ENCODE peak calls at places on chromosomes 3 and 15, in seven cellular contexts. One of them, this sample, is unnamed. For H3K4me1, the result is how much of the 10 kb centered on the place peaks cover.

GRCh38 chr3:21894459-21895083 is 143.6 kb upstream of the ZNF385D start:
- DNase-seq in stomach: no peak
- DNase-seq in GM23338: peak
- DNase-seq in prostate gland: no peak
- DNase-seq in upper lobe of left lung: no peak
- DNase-seq in sigmoid colon: no peak
- DNase-seq in transverse colon: no peak
- DNase-seq in this sample: peak

GRCh38 chr15:27412413-27412812 is 441.4 kb downstream of the GABRG3 start:
- DNase-seq in prostate gland: no peak
- DNase-seq in upper lobe of left lung: no peak
- DNase-seq in GM23338: peak
- DNase-seq in stomach: no peak
- DNase-seq in transverse colon: no peak
- DNase-seq in sigmoid colon: no peak
- DNase-seq in this sample: no peak

GRCh38 chr3:59273976-59274375 is 224.2 kb upstream of the CFAP20DC start:
- DNase-seq in transverse colon: no peak
- DNase-seq in GM23338: no peak
- DNase-seq in sigmoid colon: no peak
- DNase-seq in stomach: no peak
- DNase-seq in upper lobe of left lung: no peak
- DNase-seq in prostate gland: no peak
- DNase-seq in this sample: no peak

GRCh38 chr3:158091526-158091925 is 14.7 kb downstream of the SHOX2 start:
- DNase-seq in sigmoid colon: no peak
- DNase-seq in prostate gland: no peak
- DNase-seq in upper lobe of left lung: no peak
- DNase-seq in GM23338: peak
- DNase-seq in stomach: no peak
- DNase-seq in transverse colon: no peak
- DNase-seq in this sample: peak

GRCh38 chr3:50157821-50158556 is 2.9 kb downstream of the SEMA3F start:
- DNase-seq in transverse colon: no peak
- DNase-seq in sigmoid colon: no peak
- DNase-seq in upper lobe of left lung: no peak
- DNase-seq in GM23338: no peak
- DNase-seq in stomach: no peak
- DNase-seq in prostate gland: peak
- DNase-seq in this sample: peak

GRCh38 chr3:196971094-196971698 is 2.6 kb upstream of the PIGZ start:
- DNase-seq in transverse colon: no peak
- DNase-seq in sigmoid colon: no peak
- DNase-seq in upper lobe of left lung: no peak
- DNase-seq in GM23338: no peak
- DNase-seq in prostate gland: no peak
- DNase-seq in stomach: no peak
- DNase-seq in this sample: no peak

GRCh38 chr3:181369637-181370036 is 342.1 kb upstream of the SOX2 start:
- DNase-seq in GM23338: no peak
- DNase-seq in stomach: no peak
- DNase-seq in sigmoid colon: no peak
- DNase-seq in upper lobe of left lung: no peak
- DNase-seq in prostate gland: no peak
- DNase-seq in transverse colon: no peak
- DNase-seq in this sample: no peak

GRCh38 chr3:176578316-176578715 is 619.0 kb downstream of the TBL1XR1 start:
- DNase-seq in prostate gland: no peak
- DNase-seq in upper lobe of left lung: no peak
- DNase-seq in transverse colon: no peak
- DNase-seq in sigmoid colon: no peak
- DNase-seq in GM23338: no peak
- DNase-seq in stomach: no peak
- DNase-seq in this sample: no peak

GRCh38 chr15:57312323-57313133 is 63.8 kb upstream of the CGNL1 start:
- DNase-seq in upper lobe of left lung: no peak
- DNase-seq in GM23338: no peak
- DNase-seq in stomach: peak
- DNase-seq in transverse colon: peak
- DNase-seq in sigmoid colon: peak
- DNase-seq in prostate gland: no peak
- DNase-seq in this sample: no peak

GRCh38 chr3:50150863-50151686 is 4.0 kb upstream of the SEMA3F start:
- DNase-seq in GM23338: peak
- DNase-seq in sigmoid colon: no peak
- DNase-seq in transverse colon: no peak
- DNase-seq in prostate gland: peak
- DNase-seq in stomach: peak
- DNase-seq in upper lobe of left lung: no peak
- DNase-seq in this sample: no peak

GRCh38 chr15:93017521-93017920 is 71.5 kb downstream of the RGMA start:
- DNase-seq in upper lobe of left lung: no peak
- DNase-seq in stomach: no peak
- DNase-seq in prostate gland: no peak
- DNase-seq in transverse colon: no peak
- DNase-seq in sigmoid colon: no peak
- DNase-seq in GM23338: no peak
- DNase-seq in this sample: no peak

GRCh38 chr3:69088033-69088432 is 3.3 kb downstream of the ARL6IP5 start:
- DNase-seq in stomach: no peak
- DNase-seq in upper lobe of left lung: no peak
- DNase-seq in prostate gland: no peak
- DNase-seq in sigmoid colon: no peak
- DNase-seq in transverse colon: no peak
- DNase-seq in GM23338: no peak
- DNase-seq in this sample: peak

GRCh38 chr3:190504354-190505125 is 9.3 kb upstream of the IL1RAP start:
- DNase-seq in prostate gland: no peak
- DNase-seq in transverse colon: no peak
- DNase-seq in sigmoid colon: no peak
- DNase-seq in upper lobe of left lung: no peak
- DNase-seq in GM23338: peak
- DNase-seq in stomach: no peak
- DNase-seq in this sample: peak

GRCh38 chr15:60620707-60621106 is 141.8 kb upstream of the ICE2 start:
- DNase-seq in stomach: no peak
- DNase-seq in upper lobe of left lung: no peak
- DNase-seq in transverse colon: peak
- DNase-seq in GM23338: peak
- DNase-seq in sigmoid colon: peak
- DNase-seq in prostate gland: peak
- DNase-seq in this sample: no peak
- TF ChIP-seq POLR2AphosphoS5 in stomach: no peak
- TF ChIP-seq POLR2AphosphoS5 in upper lobe of left lung: no peak
- TF ChIP-seq POLR2AphosphoS5 in transverse colon: no peak
- TF ChIP-seq POLR2AphosphoS5 in GM23338: no peak
- TF ChIP-seq POLR2AphosphoS5 in sigmoid colon: no peak
- TF ChIP-seq POLR2AphosphoS5 in prostate gland: peak
- TF ChIP-seq POLR2AphosphoS5 in this sample: no peak

GRCh38 chr3:124883191-124883747 is 3.9 kb downstream of the ITGB5 start:
- DNase-seq in upper lobe of left lung: no peak
- DNase-seq in GM23338: peak
- DNase-seq in sigmoid colon: no peak
- DNase-seq in transverse colon: no peak
- DNase-seq in stomach: no peak
- DNase-seq in prostate gland: no peak
- DNase-seq in this sample: no peak

GRCh38 chr3:124881976-124882697 is 5.0 kb downstream of the ITGB5 start:
- DNase-seq in GM23338: no peak
- DNase-seq in transverse colon: no peak
- DNase-seq in sigmoid colon: peak
- DNase-seq in stomach: no peak
- DNase-seq in prostate gland: no peak
- DNase-seq in upper lobe of left lung: no peak
- DNase-seq in this sample: no peak

GRCh38 chr3:124883766-124884473 is 3.2 kb downstream of the ITGB5 start:
- DNase-seq in stomach: no peak
- DNase-seq in upper lobe of left lung: no peak
- DNase-seq in GM23338: no peak
- DNase-seq in sigmoid colon: peak
- DNase-seq in transverse colon: no peak
- DNase-seq in prostate gland: no peak
- DNase-seq in this sample: no peak

GRCh38 chr3:124885466-124886167 is 1.5 kb downstream of the ITGB5 start:
- DNase-seq in transverse colon: no peak
- DNase-seq in GM23338: peak
- DNase-seq in upper lobe of left lung: no peak
- DNase-seq in prostate gland: no peak
- DNase-seq in sigmoid colon: peak
- DNase-seq in stomach: no peak
- DNase-seq in this sample: peak

GRCh38 chr3:124882749-124883148 is 4.4 kb downstream of the ITGB5 start:
- DNase-seq in stomach: no peak
- DNase-seq in sigmoid colon: peak
- DNase-seq in upper lobe of left lung: no peak
- DNase-seq in transverse colon: no peak
- DNase-seq in GM23338: peak
- DNase-seq in prostate gland: no peak
- DNase-seq in this sample: no peak
- H3K4me1 ChIP-seq in stomach: under half
- H3K4me1 ChIP-seq in sigmoid colon: half or more
- H3K4me1 ChIP-seq in upper lobe of left lung: under half
- H3K4me1 ChIP-seq in transverse colon: under half
- H3K4me1 ChIP-seq in GM23338: half or more
- H3K4me1 ChIP-seq in prostate gland: under half
- H3K4me1 ChIP-seq in this sample: under half

GRCh38 chr3:20037255-20037996 is 2.8 kb upstream of the KAT2B start:
- DNase-seq in upper lobe of left lung: no peak
- DNase-seq in stomach: no peak
- DNase-seq in GM23338: no peak
- DNase-seq in prostate gland: no peak
- DNase-seq in sigmoid colon: no peak
- DNase-seq in transverse colon: no peak
- DNase-seq in this sample: no peak

GRCh38 chr3:20039765-20040475 is at the start of gene KAT2B:
- DNase-seq in upper lobe of left lung: peak
- DNase-seq in GM23338: peak
- DNase-seq in transverse colon: peak
- DNase-seq in sigmoid colon: peak
- DNase-seq in stomach: peak
- DNase-seq in prostate gland: peak
- DNase-seq in this sample: peak

GRCh38 chr3:20040476-20041196 is 390 bp downstream of the KAT2B start:
- DNase-seq in transverse colon: peak
- DNase-seq in sigmoid colon: peak
- DNase-seq in GM23338: peak
- DNase-seq in upper lobe of left lung: peak
- DNase-seq in stomach: peak
- DNase-seq in prostate gland: peak
- DNase-seq in this sample: peak

GRCh38 chr3:20039082-20039764 is 1.0 kb upstream of the KAT2B start:
- DNase-seq in GM23338: no peak
- DNase-seq in prostate gland: no peak
- DNase-seq in sigmoid colon: no peak
- DNase-seq in stomach: no peak
- DNase-seq in transverse colon: no peak
- DNase-seq in upper lobe of left lung: no peak
- DNase-seq in this sample: peak

DNA sequence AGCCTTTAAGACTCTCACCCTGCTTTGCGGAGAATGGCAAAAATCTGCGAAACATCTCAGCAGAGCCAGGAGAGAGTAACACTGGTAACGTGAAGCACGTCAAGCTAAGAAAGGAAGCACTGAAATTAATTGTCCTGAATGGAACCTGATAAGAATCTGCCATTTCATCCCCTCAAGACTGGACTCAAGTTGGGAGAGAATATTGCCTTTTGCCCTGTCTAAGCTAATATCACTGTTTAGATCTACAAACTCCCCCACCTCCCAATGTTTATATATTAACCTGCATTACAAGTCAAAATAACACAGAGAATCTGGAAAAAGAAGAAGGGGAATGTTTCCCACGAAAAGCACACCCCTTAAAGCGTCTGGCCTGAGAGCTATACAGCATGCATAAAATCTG is 1.6 kb upstream of the KAT2B start:
- DNase-seq in upper lobe of left lung: no peak
- DNase-seq in sigmoid colon: no peak
- DNase-seq in stomach: no peak
- DNase-seq in GM23338: no peak
- DNase-seq in prostate gland: no peak
- DNase-seq in transverse colon: no peak
- DNase-seq in this sample: peak
- H3K27ac ChIP-seq in upper lobe of left lung: peak
- H3K27ac ChIP-seq in sigmoid colon: peak
- H3K27ac ChIP-seq in stomach: no peak
- H3K27ac ChIP-seq in GM23338: no peak
- H3K27ac ChIP-seq in prostate gland: peak
- H3K27ac ChIP-seq in transverse colon: peak
- H3K27ac ChIP-seq in this sample: no peak

GRCh38 chr3:14256046-14256445 is 77.4 kb downstream of the LSM3 start:
- DNase-seq in upper lobe of left lung: no peak
- DNase-seq in prostate gland: no peak
- DNase-seq in GM23338: no peak
- DNase-seq in stomach: no peak
- DNase-seq in transverse colon: no peak
- DNase-seq in sigmoid colon: no peak
- DNase-seq in this sample: no peak

GRCh38 chr3:14254812-14255702 is 76.4 kb downstream of the LSM3 start:
- DNase-seq in GM23338: no peak
- DNase-seq in upper lobe of left lung: no peak
- DNase-seq in transverse colon: no peak
- DNase-seq in prostate gland: no peak
- DNase-seq in stomach: no peak
- DNase-seq in sigmoid colon: no peak
- DNase-seq in this sample: no peak

GRCh38 chr3:14253983-14254382 is 75.4 kb downstream of the LSM3 start:
- DNase-seq in sigmoid colon: no peak
- DNase-seq in prostate gland: no peak
- DNase-seq in GM23338: no peak
- DNase-seq in transverse colon: no peak
- DNase-seq in stomach: no peak
- DNase-seq in upper lobe of left lung: no peak
- DNase-seq in this sample: no peak

GRCh38 chr3:14258906-14259904 is 80.6 kb downstream of the LSM3 start:
- DNase-seq in upper lobe of left lung: no peak
- DNase-seq in transverse colon: no peak
- DNase-seq in stomach: no peak
- DNase-seq in sigmoid colon: no peak
- DNase-seq in GM23338: no peak
- DNase-seq in prostate gland: no peak
- DNase-seq in this sample: no peak

DNA sequence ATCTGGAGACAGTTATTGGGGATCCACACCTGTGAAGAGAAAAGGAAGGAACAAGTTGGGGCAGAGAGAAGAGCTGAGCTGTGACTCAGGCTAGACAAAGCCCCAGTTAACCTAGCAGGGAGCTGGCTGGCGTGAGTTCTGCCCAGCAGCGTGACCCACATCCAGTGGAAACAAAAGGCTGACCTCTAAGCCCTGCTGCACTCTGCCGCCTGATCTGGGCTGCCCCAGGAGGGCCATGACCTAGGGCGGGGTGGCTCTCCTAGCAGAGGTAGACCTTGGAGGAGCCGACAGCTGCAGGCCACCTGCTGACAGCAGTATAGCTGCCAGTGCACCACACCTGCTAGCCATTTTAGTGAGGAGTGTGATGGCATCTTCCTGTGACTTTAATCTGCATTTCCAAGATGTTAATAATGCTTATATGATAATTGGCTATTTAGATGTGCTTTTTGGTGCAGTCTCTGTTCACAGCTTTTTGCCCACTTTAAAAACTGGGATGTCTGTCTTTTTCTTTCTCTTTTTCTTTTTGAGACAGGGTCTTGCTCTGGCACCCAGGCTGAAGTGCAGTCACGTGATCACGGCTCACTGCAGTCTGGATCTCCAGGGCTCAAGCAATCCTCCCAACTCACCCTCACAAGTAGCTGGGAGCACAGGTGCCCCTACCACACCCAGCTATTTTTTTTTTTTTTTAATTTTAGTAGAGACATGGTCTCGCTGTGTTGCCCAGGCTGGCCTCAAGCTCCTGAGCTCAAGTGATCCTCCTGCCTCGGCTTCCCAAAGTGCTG is 78.1 kb downstream of the LSM3 start:
- DNase-seq in sigmoid colon: no peak
- DNase-seq in upper lobe of left lung: no peak
- DNase-seq in prostate gland: no peak
- DNase-seq in stomach: peak
- DNase-seq in GM23338: peak
- DNase-seq in transverse colon: peak
- DNase-seq in this sample: no peak
- TF ChIP-seq POLR2AphosphoS5 in sigmoid colon: no peak
- TF ChIP-seq POLR2AphosphoS5 in upper lobe of left lung: no peak
- TF ChIP-seq POLR2AphosphoS5 in prostate gland: no peak
- TF ChIP-seq POLR2AphosphoS5 in stomach: no peak
- TF ChIP-seq POLR2AphosphoS5 in GM23338: no peak
- TF ChIP-seq POLR2AphosphoS5 in transverse colon: no peak
- TF ChIP-seq POLR2AphosphoS5 in this sample: no peak